ENCODE peak calls at places on chromosome 21, in four cellular contexts. Y, G, E and R are unnamed samples.

GRCh38 chr21:36509966-36510742 is 30.2 kb upstream of the CLDN14 start:
- DNase-seq in Y (no peak), G (no peak), E (no peak), R (no peak)

GRCh38 chr21:27519357-27519756 is 552.5 kb upstream of the ADAMTS5 start:
- DNase-seq in E (peak; percentile 52), Y (no peak), G (no peak), R (no peak)

GRCh38 chr21:46171585-46171984 is 12.7 kb downstream of the SPATC1L start:
- DNase-seq in E (no peak), G (no peak), Y (no peak), R (no peak)

GRCh38 chr21:28959367-28960099 is 33.1 kb downstream of the LTN1 start:
- DNase-seq in E (peak; percentile 50), Y (no peak), G (no peak), R (peak; percentile 1)

GRCh38 chr21:39033878-39034589 is 149.2 kb downstream of the PSMG1 start:
- DNase-seq in Y (no peak), E (no peak), G (no peak), R (no peak)

GRCh38 chr21:42493109-42494060 is 2.6 kb downstream of the RSPH1 start:
- DNase-seq in E (no peak), G (no peak), Y (no peak), R (no peak)

GRCh38 chr21:44438531-44439210 is 16.6 kb upstream of the LRRC3 start:
- DNase-seq in G (no peak), E (no peak), Y (no peak), R (no peak)

GRCh38 chr21:39319251-39319756 is 5.9 kb upstream of the BRWD1 start:
- DNase-seq in Y (no peak), E (no peak), G (no peak), R (no peak)

GRCh38 chr21:42221581-42222345 is 2.8 kb downstream of the ABCG1 start:
- DNase-seq in E (no peak), Y (no peak), G (no peak), R (peak; percentile 86)

GRCh38 chr21:20272791-20273362 is 725.3 kb upstream of the NCAM2 start:
- DNase-seq in E (no peak), Y (no peak), G (no peak), R (no peak)

GRCh38 chr21:45078371-45078770 is 4.0 kb downstream of the ADARB1 start:
- DNase-seq in G (no peak), Y (no peak), E (no peak), R (no peak)

GRCh38 chr21:38831526-38832467 is 26.1 kb downstream of the ETS2 start:
- DNase-seq in E (peak; percentile 72), Y (no peak), G (no peak), R (peak; percentile 82)

GRCh38 chr21:42865361-42866160 is 13.8 kb downstream of the WDR4 start:
- DNase-seq in G (peak; percentile 93), E (no peak), Y (no peak), R (no peak)

GRCh38 chr21:43613755-43614638 is 45.3 kb downstream of the HSF2BP start:
- DNase-seq in G (no peak), Y (no peak), E (no peak), R (no peak)

GRCh38 chr21:34274001-34274400 is 89.8 kb upstream of the KCNE2 start:
- DNase-seq in G (no peak), Y (no peak), E (no peak), R (peak; percentile 69)

GRCh38 chr21:37364722-37365121 is 1.9 kb upstream of the DYRK1A start:
- DNase-seq in G (no peak), Y (no peak), E (no peak), R (peak; percentile 23)

GRCh38 chr21:28299946-28300345 is 692.7 kb downstream of the LTN1 start:
- DNase-seq in E (no peak), G (no peak), Y (no peak), R (no peak)

GRCh38 chr21:25556087-25556486 is 51.2 kb downstream of the MRPL39 start:
- DNase-seq in E (no peak), Y (no peak), G (no peak), R (no peak)

GRCh38 chr21:29245104-29245643 is 53.5 kb upstream of the BACH1 start:
- DNase-seq in G (no peak), Y (no peak), E (no peak), R (no peak)

GRCh38 chr21:42269382-42269781 is 45.8 kb downstream of the TFF3 start:
- DNase-seq in Y (no peak), E (no peak), G (no peak), R (peak; percentile 45)

GRCh38 chr21:42672699-42673458 is 19.5 kb downstream of the PDE9A start:
- DNase-seq in E (peak; percentile 86), G (no peak), Y (no peak), R (no peak)

GRCh38 chr21:14863745-14864210 is 201.0 kb downstream of the NRIP1 start:
- DNase-seq in G (no peak), E (no peak), Y (no peak), R (no peak)

GRCh38 chr21:45816794-45817193 is 164.8 kb upstream of the COL6A1 start:
- DNase-seq in G (no peak), Y (no peak), E (no peak), R (no peak)

GRCh38 chr21:44691686-44692085 is 5.3 kb upstream of the KRTAP10-12 start:
- DNase-seq in Y (no peak), E (no peak), G (no peak), R (no peak)